ENCODE peak calls at places on chromosomes 6 and 20, in five cellular contexts. C, N, P, E and R are unnamed samples.

GRCh38 chr20:37525810-37526209 is 1.9 kb downstream of the BLCAP start:
- DNase-seq in N (no peak), C (no peak), E (no peak), P (no peak), R (no peak)

GRCh38 chr6:22145823-22146379 is 150.9 kb downstream of the PRL start:
- DNase-seq in E (peak), C (peak), P (peak), N (no peak), R (peak)

GRCh38 chr6:90284236-90284744 is 12.4 kb downstream of the BACH2 start:
- DNase-seq in N (no peak), P (peak), E (peak), C (no peak), R (peak)

GRCh38 chr6:30727920-30728605 is 7.9 kb downstream of the TUBB start:
- DNase-seq in P (peak), N (no peak), C (no peak), E (no peak), R (no peak)

GRCh38 chr6:139647001-139647400 is 272.6 kb upstream of the CITED2 start:
- DNase-seq in E (no peak), P (no peak), C (no peak), N (no peak), R (no peak)

GRCh38 chr6:158076548-158076947 is 91.5 kb downstream of the SERAC1 start:
- DNase-seq in N (no peak), C (no peak), P (no peak), E (no peak), R (no peak)

GRCh38 chr20:17749979-17750721 is 50.4 kb downstream of the BANF2 start:
- DNase-seq in N (peak), P (peak), C (no peak), E (no peak), R (no peak)

GRCh38 chr6:106963544-106963943 is 11.0 kb downstream of the CD24 start:
- DNase-seq in C (no peak), E (no peak), N (no peak), P (no peak), R (no peak)

GRCh38 chr6:16674666-16675392 is 86.4 kb downstream of the ATXN1 start:
- DNase-seq in N (no peak), E (no peak), C (no peak), P (peak), R (no peak)

GRCh38 chr6:12729467-12729866 is 12.9 kb downstream of the PHACTR1 start:
- DNase-seq in P (no peak), C (no peak), E (no peak), N (no peak), R (no peak)

GRCh38 chr20:52105573-52106422 is 85.8 kb downstream of the ZFP64 start:
- DNase-seq in C (no peak), E (no peak), P (peak), N (no peak), R (no peak)

GRCh38 chr6:23091795-23092194 is 522.4 kb downstream of the HDGFL1 start:
- DNase-seq in N (no peak), C (no peak), E (no peak), P (peak), R (no peak)

GRCh38 chr20:12217382-12217781 is 299.7 kb downstream of the BTBD3 start:
- DNase-seq in N (no peak), C (no peak), E (no peak), P (no peak), R (no peak)

GRCh38 chr6:111952326-111952725 is 79.1 kb upstream of the FYN start:
- DNase-seq in E (no peak), P (no peak), N (no peak), C (no peak), R (no peak)

GRCh38 chr20:13034936-13035335 is 26.2 kb downstream of the SPTLC3 start:
- DNase-seq in N (no peak), E (no peak), C (no peak), P (no peak), R (no peak)

GRCh38 chr20:50759678-50760077 is 28.3 kb downstream of the PARD6B start:
- DNase-seq in P (no peak), N (no peak), C (no peak), E (no peak), R (no peak)

GRCh38 chr6:154882107-154882506 is 113.0 kb upstream of the TIAM2 start:
- DNase-seq in N (no peak), E (no peak), C (no peak), P (no peak), R (no peak)

GRCh38 chr6:32195902-32196681 is 3.6 kb upstream of the GPSM3 start:
- DNase-seq in P (peak), C (peak), N (peak), E (peak), R (peak)

GRCh38 chr6:124487778-124488431 is 474.3 kb upstream of the RNF217 start:
- DNase-seq in E (no peak), P (peak), N (no peak), C (peak), R (no peak)

GRCh38 chr6:138520463-138520862 is 21.2 kb upstream of the NHSL1 start:
- DNase-seq in P (peak), N (no peak), C (no peak), E (no peak), R (no peak)